ENCODE peak calls at places on chromosomes 7 and 10, in eight cellular contexts. One of them, this sample, is unnamed.
A peak's percentile ranks its signal among the peaks of the same experiment; 100 is the strongest.

GRCh38 chr10:293636-294035 is 158.4 kb downstream of the ZMYND11 start:
- DNase-seq in keratinocyte: no peak
- DNase-seq in pancreas: no peak
- DNase-seq in CD4-positive, alpha-beta T cell: no peak
- DNase-seq in lower lobe of right lung: no peak
- DNase-seq in kidney: no peak
- DNase-seq in IMR-90: no peak
- DNase-seq in sigmoid colon: peak; percentile 4
- DNase-seq in this sample: no peak

GRCh38 chr7:82755705-82756551 is 312.4 kb upstream of the CACNA2D1 start:
- DNase-seq in pancreas: no peak
- DNase-seq in kidney: no peak
- DNase-seq in sigmoid colon: no peak
- DNase-seq in lower lobe of right lung: no peak
- DNase-seq in keratinocyte: no peak
- DNase-seq in IMR-90: peak; percentile 84
- DNase-seq in CD4-positive, alpha-beta T cell: no peak
- DNase-seq in this sample: no peak

GRCh38 chr10:72812798-72813430 is 80.6 kb upstream of the OIT3 start:
- DNase-seq in sigmoid colon: no peak
- DNase-seq in kidney: no peak
- DNase-seq in CD4-positive, alpha-beta T cell: no peak
- DNase-seq in IMR-90: peak; percentile 74
- DNase-seq in keratinocyte: peak; percentile 25
- DNase-seq in lower lobe of right lung: no peak
- DNase-seq in pancreas: no peak
- DNase-seq in this sample: no peak

GRCh38 chr7:134182078-134182477 is 54.9 kb downstream of the LRGUK start:
- DNase-seq in sigmoid colon: no peak
- DNase-seq in CD4-positive, alpha-beta T cell: no peak
- DNase-seq in keratinocyte: peak; percentile 94
- DNase-seq in kidney: no peak
- DNase-seq in pancreas: no peak
- DNase-seq in IMR-90: no peak
- DNase-seq in lower lobe of right lung: no peak
- DNase-seq in this sample: no peak

GRCh38 chr7:4006687-4007086 is 675.4 kb upstream of the FOXK1 start:
- DNase-seq in lower lobe of right lung: no peak
- DNase-seq in IMR-90: no peak
- DNase-seq in keratinocyte: peak; percentile 26
- DNase-seq in kidney: no peak
- DNase-seq in sigmoid colon: peak; percentile 28
- DNase-seq in CD4-positive, alpha-beta T cell: no peak
- DNase-seq in pancreas: no peak
- DNase-seq in this sample: no peak

GRCh38 chr7:150357277-150357676 is 11.3 kb upstream of the REPIN1 start:
- DNase-seq in IMR-90: no peak
- DNase-seq in CD4-positive, alpha-beta T cell: peak; percentile 67
- DNase-seq in pancreas: no peak
- DNase-seq in keratinocyte: no peak
- DNase-seq in sigmoid colon: peak; percentile 51
- DNase-seq in lower lobe of right lung: no peak
- DNase-seq in kidney: no peak
- DNase-seq in this sample: no peak

GRCh38 chr10:99484626-99485581 is 47.8 kb upstream of the NKX2-3 start:
- DNase-seq in IMR-90: no peak
- DNase-seq in sigmoid colon: no peak
- DNase-seq in lower lobe of right lung: no peak
- DNase-seq in CD4-positive, alpha-beta T cell: no peak
- DNase-seq in keratinocyte: no peak
- DNase-seq in kidney: no peak
- DNase-seq in pancreas: no peak
- DNase-seq in this sample: no peak

GRCh38 chr10:31836569-31837406 is 91.8 kb downstream of the ARHGAP12 start:
- DNase-seq in IMR-90: peak; percentile 48
- DNase-seq in keratinocyte: no peak
- DNase-seq in pancreas: no peak
- DNase-seq in sigmoid colon: no peak
- DNase-seq in CD4-positive, alpha-beta T cell: no peak
- DNase-seq in kidney: no peak
- DNase-seq in lower lobe of right lung: no peak
- DNase-seq in this sample: no peak

GRCh38 chr10:79229081-79229541 is 118.2 kb upstream of the PPIF start:
- DNase-seq in keratinocyte: peak; percentile 63
- DNase-seq in lower lobe of right lung: no peak
- DNase-seq in IMR-90: no peak
- DNase-seq in kidney: no peak
- DNase-seq in pancreas: no peak
- DNase-seq in CD4-positive, alpha-beta T cell: no peak
- DNase-seq in sigmoid colon: no peak
- DNase-seq in this sample: no peak

GRCh38 chr10:5014936-5015335 is 11.3 kb upstream of the AKR1C2 start:
- DNase-seq in lower lobe of right lung: no peak
- DNase-seq in keratinocyte: no peak
- DNase-seq in CD4-positive, alpha-beta T cell: no peak
- DNase-seq in sigmoid colon: no peak
- DNase-seq in pancreas: no peak
- DNase-seq in kidney: no peak
- DNase-seq in IMR-90: no peak
- DNase-seq in this sample: no peak

GRCh38 chr7:153840861-153841260 is 211.3 kb upstream of the DPP6 start:
- DNase-seq in sigmoid colon: no peak
- DNase-seq in lower lobe of right lung: no peak
- DNase-seq in keratinocyte: no peak
- DNase-seq in CD4-positive, alpha-beta T cell: no peak
- DNase-seq in pancreas: no peak
- DNase-seq in IMR-90: no peak
- DNase-seq in kidney: no peak
- DNase-seq in this sample: no peak

GRCh38 chr10:124619802-124620490 is 124.2 kb downstream of the FAM53B start:
- DNase-seq in kidney: no peak
- DNase-seq in sigmoid colon: no peak
- DNase-seq in pancreas: no peak
- DNase-seq in IMR-90: no peak
- DNase-seq in lower lobe of right lung: no peak
- DNase-seq in CD4-positive, alpha-beta T cell: no peak
- DNase-seq in keratinocyte: no peak
- DNase-seq in this sample: no peak

GRCh38 chr10:124616836-124617130 is 127.4 kb downstream of the FAM53B start:
- DNase-seq in IMR-90: no peak
- DNase-seq in kidney: no peak
- DNase-seq in keratinocyte: no peak
- DNase-seq in pancreas: no peak
- DNase-seq in CD4-positive, alpha-beta T cell: no peak
- DNase-seq in lower lobe of right lung: no peak
- DNase-seq in sigmoid colon: no peak
- DNase-seq in this sample: no peak

GRCh38 chr10:124619195-124619594 is 125.0 kb downstream of the FAM53B start:
- DNase-seq in pancreas: no peak
- DNase-seq in IMR-90: peak; percentile 20
- DNase-seq in lower lobe of right lung: peak; percentile 71
- DNase-seq in keratinocyte: no peak
- DNase-seq in kidney: no peak
- DNase-seq in sigmoid colon: no peak
- DNase-seq in CD4-positive, alpha-beta T cell: no peak
- DNase-seq in this sample: no peak

GRCh38 chr10:124616040-124616835 is 127.9 kb downstream of the FAM53B start:
- DNase-seq in IMR-90: no peak
- DNase-seq in kidney: no peak
- DNase-seq in CD4-positive, alpha-beta T cell: no peak
- DNase-seq in lower lobe of right lung: no peak
- DNase-seq in keratinocyte: no peak
- DNase-seq in pancreas: no peak
- DNase-seq in sigmoid colon: no peak
- DNase-seq in this sample: no peak

DNA sequence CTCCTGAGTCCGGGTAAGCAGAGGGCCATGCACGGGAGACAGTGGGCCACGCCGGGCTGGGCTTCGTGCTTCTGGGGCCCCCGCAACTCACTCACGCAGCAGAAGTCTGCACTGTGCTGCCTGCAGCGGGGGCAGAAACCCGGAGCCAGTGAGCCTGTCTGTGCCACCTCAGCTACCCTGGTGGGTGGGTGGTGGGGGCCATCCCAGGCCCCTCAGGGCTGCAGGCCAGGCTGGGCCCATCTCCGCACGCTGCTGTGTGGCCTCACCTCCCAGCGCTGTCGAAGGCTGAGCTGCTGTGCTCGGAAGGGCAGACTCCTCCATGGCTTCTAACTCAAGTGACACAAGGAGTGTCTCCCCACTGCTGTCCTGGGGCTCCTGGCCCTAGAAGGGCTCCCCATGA is 125.5 kb downstream of the FAM53B start:
- DNase-seq in lower lobe of right lung: no peak
- DNase-seq in kidney: no peak
- DNase-seq in pancreas: no peak
- DNase-seq in CD4-positive, alpha-beta T cell: no peak
- DNase-seq in sigmoid colon: no peak
- DNase-seq in IMR-90: no peak
- DNase-seq in keratinocyte: no peak
- DNase-seq in this sample: no peak
- H3K27ac ChIP-seq in lower lobe of right lung: peak overlapping the region; percentile 67
- H3K27ac ChIP-seq in kidney: no peak overlapping the region
- H3K27ac ChIP-seq in pancreas: no peak overlapping the region
- H3K27ac ChIP-seq in CD4-positive, alpha-beta T cell: peak overlapping the region; percentile 43
- H3K27ac ChIP-seq in sigmoid colon: no peak overlapping the region
- H3K27ac ChIP-seq in IMR-90: no peak overlapping the region
- H3K27ac ChIP-seq in keratinocyte: no peak overlapping the region
- H3K27ac ChIP-seq in this sample: no peak overlapping the region

DNA sequence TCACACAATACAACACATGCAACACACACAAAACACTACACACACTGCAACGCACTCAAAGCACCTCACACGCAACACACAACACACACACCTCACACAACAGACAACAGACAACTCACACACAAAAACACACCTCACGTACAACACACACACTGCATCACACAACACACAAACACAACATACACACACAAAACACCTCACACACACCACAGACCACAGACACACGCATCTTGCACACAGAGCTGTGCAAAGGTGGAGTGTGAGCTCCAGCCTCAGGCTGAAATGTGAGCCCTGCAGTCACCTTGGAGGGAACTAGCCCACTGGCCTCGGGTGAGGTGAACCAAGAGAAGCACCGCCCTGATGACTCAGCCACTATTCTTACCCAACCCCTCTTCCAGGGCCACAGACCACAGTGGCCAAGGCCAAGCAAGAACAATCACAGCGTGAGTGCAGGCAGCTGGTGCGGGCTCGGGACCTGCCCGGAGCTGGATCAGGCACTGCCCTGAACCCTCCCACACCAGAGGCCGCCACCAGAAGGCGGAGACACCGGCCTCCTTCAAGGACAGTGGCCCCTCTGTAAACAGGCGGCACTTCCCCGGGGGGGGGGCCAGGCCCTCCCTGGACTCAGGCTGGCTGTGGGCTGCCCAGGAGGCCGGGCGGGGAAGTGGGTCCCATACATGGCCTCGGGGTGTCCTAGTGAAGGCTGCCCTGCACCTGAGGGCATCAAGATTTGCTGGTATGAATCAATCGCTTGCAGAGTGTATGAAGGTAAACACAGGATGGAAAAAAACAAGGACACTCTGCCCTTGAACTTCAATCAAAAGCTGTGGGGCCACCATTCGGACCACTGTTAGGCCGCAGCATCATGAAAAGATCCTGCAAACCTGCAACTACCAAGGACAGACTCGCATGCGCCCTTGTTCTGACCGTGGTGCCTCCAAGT is 106.7 kb downstream of the TNS3 start:
- DNase-seq in lower lobe of right lung: peak; percentile 95
- DNase-seq in IMR-90: peak; percentile 96
- DNase-seq in CD4-positive, alpha-beta T cell: no peak
- DNase-seq in pancreas: peak; percentile 96
- DNase-seq in keratinocyte: peak; percentile 55
- DNase-seq in kidney: peak; percentile 97
- DNase-seq in sigmoid colon: peak; percentile 91
- DNase-seq in this sample: peak; percentile 94
- H3K9me3 ChIP-seq in lower lobe of right lung: no peaks in the 10 kb centered on the region
- H3K9me3 ChIP-seq in IMR-90: no peaks in the 10 kb centered on the region
- H3K9me3 ChIP-seq in CD4-positive, alpha-beta T cell: no peaks in the 10 kb centered on the region
- H3K9me3 ChIP-seq in pancreas: no peaks in the 10 kb centered on the region
- H3K9me3 ChIP-seq in keratinocyte: no peaks in the 10 kb centered on the region
- H3K9me3 ChIP-seq in kidney: no peaks in the 10 kb centered on the region
- H3K9me3 ChIP-seq in sigmoid colon: no peaks in the 10 kb centered on the region
- H3K9me3 ChIP-seq in this sample: no peaks in the 10 kb centered on the region

DNA sequence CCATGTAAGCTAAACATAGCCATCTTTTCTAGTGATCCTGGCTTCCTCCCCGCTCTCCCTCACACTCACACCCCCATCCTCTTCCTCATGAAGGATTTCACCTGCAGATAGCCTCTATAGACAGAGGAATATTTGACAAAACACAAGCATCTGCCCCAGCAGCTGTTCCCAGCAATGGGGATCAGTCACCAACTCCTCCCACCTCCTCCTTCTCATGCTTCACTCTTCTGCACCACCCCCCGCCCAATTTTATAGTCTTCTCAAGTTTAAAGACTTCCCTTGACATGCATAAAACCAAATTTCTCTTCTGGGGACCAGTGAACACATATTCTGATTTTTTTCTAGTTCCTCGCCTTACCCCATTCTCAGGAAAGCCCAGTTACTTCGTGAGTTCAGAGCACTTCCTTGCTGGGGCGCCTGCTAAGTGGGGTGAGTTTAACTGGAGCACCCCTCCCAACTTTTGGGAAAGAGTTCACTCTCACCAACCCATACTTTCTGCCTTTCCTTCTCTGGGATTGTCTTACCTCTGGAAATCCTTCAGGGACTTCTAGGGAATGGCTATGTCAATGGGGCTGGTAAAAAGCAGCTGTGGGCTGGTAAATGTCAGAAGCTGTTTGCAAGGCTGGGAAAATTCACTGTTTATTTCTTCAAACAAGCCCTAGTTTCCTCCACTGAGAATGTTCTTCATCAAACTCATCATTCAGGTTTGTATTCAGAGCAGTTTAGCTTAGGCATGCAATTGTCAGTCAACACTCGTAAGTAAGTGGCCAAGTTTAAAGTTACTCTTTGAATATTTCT is 654.5 kb downstream of the LRMDA start:
- DNase-seq in lower lobe of right lung: no peak
- DNase-seq in kidney: no peak
- DNase-seq in keratinocyte: no peak
- DNase-seq in IMR-90: no peak
- DNase-seq in pancreas: no peak
- DNase-seq in sigmoid colon: no peak
- DNase-seq in CD4-positive, alpha-beta T cell: no peak
- DNase-seq in this sample: no peak
- H3K27ac ChIP-seq in lower lobe of right lung: no peak overlapping the region
- H3K27ac ChIP-seq in kidney: no peak overlapping the region
- H3K27ac ChIP-seq in keratinocyte: no peak overlapping the region
- H3K27ac ChIP-seq in IMR-90: no peak overlapping the region
- H3K27ac ChIP-seq in pancreas: no peak overlapping the region
- H3K27ac ChIP-seq in sigmoid colon: peak overlapping the region; percentile 74
- H3K27ac ChIP-seq in CD4-positive, alpha-beta T cell: no peak overlapping the region
- H3K27ac ChIP-seq in this sample: no peak overlapping the region

GRCh38 chr7:103048833-103049232 is 25.8 kb downstream of the FBXL13 start:
- DNase-seq in sigmoid colon: no peak
- DNase-seq in keratinocyte: no peak
- DNase-seq in pancreas: no peak
- DNase-seq in IMR-90: peak; percentile 20
- DNase-seq in lower lobe of right lung: no peak
- DNase-seq in kidney: no peak
- DNase-seq in CD4-positive, alpha-beta T cell: no peak
- DNase-seq in this sample: no peak

DNA sequence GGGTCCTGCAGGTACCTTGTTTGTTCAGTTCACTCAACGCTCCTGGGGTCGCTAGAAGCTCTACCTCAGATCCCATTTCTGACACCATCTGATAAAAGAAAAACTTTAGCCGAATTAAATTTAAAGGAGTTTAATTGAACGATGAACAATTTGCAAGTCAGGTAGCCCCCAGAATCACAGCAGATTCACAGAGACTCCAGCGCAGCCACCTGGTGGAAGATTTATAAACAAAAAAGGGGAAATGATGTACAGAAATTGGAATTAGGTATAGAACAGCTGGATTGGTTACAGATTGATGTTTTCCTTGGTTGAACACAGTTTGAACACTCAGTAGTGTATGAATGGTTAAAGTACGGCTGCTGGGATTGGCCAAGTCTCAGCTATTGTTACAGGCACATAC is 23.1 kb downstream of the FBXL13 start:
- DNase-seq in keratinocyte: no peak
- DNase-seq in sigmoid colon: no peak
- DNase-seq in pancreas: no peak
- DNase-seq in lower lobe of right lung: no peak
- DNase-seq in kidney: no peak
- DNase-seq in CD4-positive, alpha-beta T cell: no peak
- DNase-seq in IMR-90: no peak
- DNase-seq in this sample: no peak
- H3K9me3 ChIP-seq in keratinocyte: no peaks in the 10 kb centered on the region
- H3K9me3 ChIP-seq in sigmoid colon: no peaks in the 10 kb centered on the region
- H3K9me3 ChIP-seq in pancreas: no peaks in the 10 kb centered on the region
- H3K9me3 ChIP-seq in lower lobe of right lung: no peaks in the 10 kb centered on the region
- H3K9me3 ChIP-seq in kidney: no peaks in the 10 kb centered on the region
- H3K9me3 ChIP-seq in CD4-positive, alpha-beta T cell: no peaks in the 10 kb centered on the region
- H3K9me3 ChIP-seq in IMR-90: peaks cover 5% of the 10 kb centered on the region
- H3K9me3 ChIP-seq in this sample: no peaks in the 10 kb centered on the region